ENCODE peak calls at places on chromosomes 3 and 15, in five cellular contexts. D, S, Y, H and W are unnamed samples.

GRCh38 chr3:46947981-46948791 is 28.4 kb downstream of the CCDC12 start:
- DNase-seq in D (peak; percentile 47), S (no peak), Y (peak; percentile 45), H (no peak), W (no peak)

GRCh38 chr15:75947117-75947516 is 43.4 kb downstream of the FBXO22 start:
- DNase-seq in D (no peak), S (no peak), Y (no peak), H (no peak), W (no peak)

GRCh38 chr3:51930439-51930838 is 11.3 kb downstream of the RRP9 start:
- DNase-seq in D (no peak), S (no peak), Y (no peak), H (no peak), W (no peak)

GRCh38 chr15:82126346-82126745 is 80.5 kb upstream of the MEX3B start:
- DNase-seq in D (no peak), S (no peak), Y (no peak), H (no peak), W (no peak)

GRCh38 chr15:40984406-40984805 is 31.1 kb downstream of the CHAC1 start:
- DNase-seq in D (no peak), S (no peak), Y (no peak), H (no peak), W (no peak)

GRCh38 chr15:62173215-62173614 is 8.1 kb upstream of the C2CD4B start:
- DNase-seq in D (no peak), S (no peak), Y (no peak), H (peak; percentile 36), W (no peak)

GRCh38 chr15:23503546-23503945 is 56.5 kb upstream of the GOLGA6L2 start:
- DNase-seq in D (no peak), S (no peak), Y (no peak), H (no peak), W (no peak)

GRCh38 chr15:60324706-60325438 is 72.9 kb downstream of the ANXA2 start:
- DNase-seq in D (no peak), S (no peak), Y (no peak), H (no peak), W (no peak)

GRCh38 chr15:26115229-26115943 is 252.3 kb upstream of the ATP10A start:
- DNase-seq in D (no peak), S (no peak), Y (no peak), H (no peak), W (no peak)

GRCh38 chr15:88744548-88745020 is 58.7 kb upstream of the ACAN start:
- DNase-seq in D (no peak), S (no peak), Y (no peak), H (no peak), W (no peak)